ENCODE peak calls at places on chromosome 5, in nine cellular contexts. U is A549, Q is GM12878, Z is HCT116, N is HepG2, P is K562, W is SK-N-SH, M is GM23338, L is HL-60. E is an unnamed sample.

GRCh38 chr5:88669314-88669713 is 213.7 kb downstream of the MEF2C start:
- DNase-seq in U (no peak), Q (no peak), Z (no peak), N (no peak), P (no peak), W (no peak), M (no peak), L (no peak), E (no peak)

GRCh38 chr5:169580964-169581363 is 2.6 kb upstream of the SPDL1 start:
- DNase-seq in U (no peak), Q (no peak), Z (no peak), N (no peak), P (no peak), W (no peak), M (no peak), L (no peak), E (no peak)

GRCh38 chr5:178895615-178896571 is at the start of gene ZFP2:
- DNase-seq in U (peak; percentile 48), Q (no peak), Z (peak; percentile 21), N (peak; percentile 19), P (no peak), W (peak; percentile 89), M (peak; percentile 89), L (no peak), E (no peak)

GRCh38 chr5:68409259-68409658 is 193.7 kb downstream of the PIK3R1 start:
- DNase-seq in U (no peak), Q (no peak), Z (no peak), N (no peak), P (no peak), W (no peak), M (no peak), L (no peak), E (no peak)

GRCh38 chr5:21802869-21803490 is 1050.2 kb downstream of the CDH12 start:
- DNase-seq in U (peak; percentile 21), Q (no peak), Z (no peak), N (peak; percentile 18), P (no peak), W (peak; percentile 6), M (peak; percentile 54), L (no peak), E (peak; percentile 36)

GRCh38 chr5:158022844-158023243 is 163.9 kb upstream of the CLINT1 start:
- DNase-seq in U (no peak), Q (no peak), Z (no peak), N (no peak), P (no peak), W (no peak), M (no peak), L (no peak), E (no peak)

GRCh38 chr5:6827815-6828214 is 114.6 kb downstream of the TENT4A start:
- DNase-seq in U (no peak), Q (no peak), Z (no peak), N (no peak), P (no peak), W (no peak), M (no peak), L (no peak), E (no peak)

GRCh38 chr5:134465856-134466240 is 54.2 kb upstream of the CDKN2AIPNL start:
- DNase-seq in U (peak; percentile 92), Q (no peak), Z (peak; percentile 68), N (peak; percentile 73), P (peak; percentile 98), W (peak; percentile 95), M (peak; percentile 92), L (peak; percentile 45), E (peak; percentile 35)

GRCh38 chr5:122170630-122171029 is 41.3 kb downstream of the ZNF474 start:
- DNase-seq in U (no peak), Q (no peak), Z (no peak), N (no peak), P (no peak), W (no peak), M (peak; percentile 81), L (no peak), E (no peak)

GRCh38 chr5:34656001-34656699 is at the start of gene RAI14:
- DNase-seq in U (peak; percentile 81), Q (no peak), Z (peak; percentile 23), N (peak; percentile 41), P (peak; percentile 98), W (peak; percentile 85), M (peak; percentile 87), L (no peak), E (no peak)
- TF ChIP-seq REST in U (no peak), Q (no peak), Z (no peak), N (no peak), P (peak; percentile 65), W (peak; percentile 60), M (no peak), L (no peak), E (no peak)

GRCh38 chr5:17132444-17133083 is 84.9 kb upstream of the BASP1 start:
- DNase-seq in U (peak; percentile 37), Q (no peak), Z (no peak), N (no peak), P (peak; percentile 45), W (peak; percentile 46), M (peak; percentile 69), L (no peak), E (no peak)
- TF ChIP-seq REST in U (no peak), Q (no peak), Z (no peak), N (no peak), P (no peak), W (no peak), M (no peak), L (no peak), E (no peak)

GRCh38 chr5:136036991-136037705 is 8.4 kb downstream of the TGFBI start:
- DNase-seq in U (no peak), Q (peak; percentile 40), Z (no peak), N (no peak), P (no peak), W (no peak), M (no peak), L (peak; percentile 40), E (no peak)
- TF ChIP-seq REST in U (no peak), Q (no peak), Z (no peak), N (no peak), P (no peak), W (no peak), M (no peak), L (no peak), E (no peak)

DNA sequence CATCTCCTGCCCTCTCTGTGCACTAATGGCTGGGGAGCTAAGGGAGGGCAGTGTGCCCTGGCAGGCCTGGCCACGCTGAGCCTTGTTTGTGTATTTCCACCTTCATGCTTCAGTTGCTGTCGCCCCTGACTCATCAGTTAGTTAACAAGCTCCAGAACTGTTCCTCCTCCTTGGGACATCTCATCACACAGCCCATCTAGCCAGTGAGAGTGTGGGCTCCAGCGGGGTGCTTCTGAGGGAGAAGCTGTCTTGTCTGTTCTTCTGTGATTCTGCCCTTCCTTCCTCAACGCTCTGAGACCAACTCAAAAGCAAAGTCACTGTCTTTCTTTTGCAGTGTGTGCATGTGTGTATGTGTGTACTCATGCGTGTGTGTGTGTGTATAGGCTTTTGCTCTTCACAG is 58.3 kb upstream of the CPEB4 start:
- DNase-seq in U (peak; percentile 26), Q (no peak), Z (no peak), N (no peak), P (no peak), W (no peak), M (no peak), L (no peak), E (no peak)
- TF ChIP-seq REST in U (no peak), Q (no peak), Z (no peak), N (no peak), P (no peak), W (no peak), M (no peak), L (no peak), E (no peak)

DNA sequence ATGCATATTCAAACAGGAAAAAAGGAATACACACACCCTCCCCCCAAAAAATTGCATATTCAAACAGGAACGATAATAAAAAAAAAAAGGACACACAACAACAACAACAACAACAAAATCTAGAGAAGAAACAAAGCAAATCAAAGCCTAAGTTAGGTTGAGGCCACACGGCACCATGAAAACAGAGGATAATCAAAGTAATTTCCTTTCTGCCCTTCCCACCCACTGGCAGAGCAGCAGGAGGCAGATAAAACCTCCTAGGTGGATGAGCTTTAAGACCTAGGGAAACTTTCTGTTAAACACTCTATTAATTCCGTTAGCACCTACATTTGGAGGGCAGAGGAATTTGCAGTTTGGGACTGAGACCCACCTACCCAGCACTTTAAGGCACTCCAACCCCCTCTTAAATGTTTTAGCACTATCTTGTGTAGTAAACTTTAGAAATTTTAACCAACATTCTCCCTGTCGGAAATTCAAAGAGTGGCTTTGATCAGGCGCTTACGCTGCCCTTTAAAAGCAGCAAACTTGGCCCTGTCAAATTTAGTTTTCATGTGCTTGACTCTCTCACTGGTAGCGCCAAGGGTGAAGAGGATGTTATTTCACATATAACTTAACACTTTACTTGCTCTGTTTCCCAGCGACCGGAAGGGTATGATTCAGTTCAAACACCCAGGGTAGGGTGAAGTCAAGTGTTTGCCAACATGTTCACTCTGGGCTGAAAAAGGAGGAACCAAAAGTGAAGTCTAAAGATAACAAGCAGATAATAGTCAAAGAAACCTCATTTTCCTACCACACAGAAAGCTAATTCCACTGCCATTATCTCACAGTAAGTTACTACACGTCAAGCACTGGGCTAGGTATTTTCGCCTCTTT is 9.2 kb downstream of the ENC1 start:
- DNase-seq in U (peak; percentile 78), Q (peak; percentile 97), Z (no peak), N (no peak), P (no peak), W (no peak), M (peak; percentile 51), L (peak; percentile 55), E (peak; percentile 84)
- TF ChIP-seq REST in U (no peak), Q (no peak), Z (no peak), N (no peak), P (no peak), W (no peak), M (no peak), L (no peak), E (peak; percentile 20)

GRCh38 chr5:149735066-149735465 is 5.0 kb downstream of the PPARGC1B start:
- DNase-seq in U (no peak), Q (no peak), Z (no peak), N (no peak), P (no peak), W (no peak), M (peak; percentile 28), L (peak; percentile 87), E (no peak)
- TF ChIP-seq REST in U (no peak), Q (no peak), Z (no peak), N (no peak), P (no peak), W (no peak), M (no peak), L (no peak), E (no peak)

GRCh38 chr5:67305913-67306710 is 109.5 kb upstream of the CD180 start:
- DNase-seq in U (no peak), Q (peak; percentile 48), Z (no peak), N (no peak), P (no peak), W (no peak), M (no peak), L (no peak), E (no peak)
- TF ChIP-seq REST in U (no peak), Q (no peak), Z (no peak), N (no peak), P (no peak), W (no peak), M (no peak), L (no peak), E (no peak)